ENCODE peak calls at places on chromosomes 12 and 14, in five cellular contexts. One of them, this sample, is unnamed.

GRCh38 chr14:37985826-37986470 is 221.8 kb upstream of the SSTR1 start:
- DNase-seq in OCI-LY7: peak
- DNase-seq in NCI-H345: peak
- DNase-seq in tibial artery: no peak
- DNase-seq in GM03348: peak
- DNase-seq in this sample: peak

GRCh38 chr12:124928095-124928911 is 13.9 kb upstream of the UBC start:
- DNase-seq in OCI-LY7: no peak
- DNase-seq in NCI-H345: no peak
- DNase-seq in tibial artery: peak
- DNase-seq in GM03348: peak
- DNase-seq in this sample: no peak

GRCh38 chr12:68336754-68337343 is 4.7 kb upstream of the MDM1 start:
- DNase-seq in OCI-LY7: no peak
- DNase-seq in NCI-H345: peak
- DNase-seq in tibial artery: no peak
- DNase-seq in GM03348: no peak
- DNase-seq in this sample: no peak

GRCh38 chr12:84822541-84822940 is 90.1 kb downstream of the SLC6A15 start:
- DNase-seq in OCI-LY7: no peak
- DNase-seq in NCI-H345: no peak
- DNase-seq in tibial artery: no peak
- DNase-seq in GM03348: peak
- DNase-seq in this sample: no peak

GRCh38 chr12:109753054-109753401 is 39.4 kb downstream of the FAM222A start:
- DNase-seq in OCI-LY7: no peak
- DNase-seq in NCI-H345: no peak
- DNase-seq in tibial artery: peak
- DNase-seq in GM03348: no peak
- DNase-seq in this sample: no peak

GRCh38 chr12:72468505-72468904 is 196.3 kb downstream of the TRHDE start:
- DNase-seq in OCI-LY7: no peak
- DNase-seq in NCI-H345: no peak
- DNase-seq in tibial artery: no peak
- DNase-seq in GM03348: no peak
- DNase-seq in this sample: no peak

GRCh38 chr12:124862768-124863408 is 776 bp downstream of the SCARB1 start:
- DNase-seq in OCI-LY7: peak
- DNase-seq in NCI-H345: peak
- DNase-seq in tibial artery: no peak
- DNase-seq in GM03348: no peak
- DNase-seq in this sample: peak

GRCh38 chr12:23210573-23210972 is 585.6 kb downstream of the ETNK1 start:
- DNase-seq in OCI-LY7: no peak
- DNase-seq in NCI-H345: no peak
- DNase-seq in tibial artery: no peak
- DNase-seq in GM03348: no peak
- DNase-seq in this sample: no peak

GRCh38 chr14:56810341-56810740 is at the start of gene OTX2:
- DNase-seq in OCI-LY7: no peak
- DNase-seq in NCI-H345: no peak
- DNase-seq in tibial artery: no peak
- DNase-seq in GM03348: no peak
- DNase-seq in this sample: no peak

GRCh38 chr14:56207626-56208297 is 89.6 kb downstream of the PELI2 start:
- DNase-seq in OCI-LY7: no peak
- DNase-seq in NCI-H345: peak
- DNase-seq in tibial artery: no peak
- DNase-seq in GM03348: no peak
- DNase-seq in this sample: no peak

GRCh38 chr12:56315256-56315625 is 547 bp downstream of the CNPY2 start:
- DNase-seq in OCI-LY7: peak
- DNase-seq in NCI-H345: no peak
- DNase-seq in tibial artery: no peak
- DNase-seq in GM03348: no peak
- DNase-seq in this sample: no peak

This sample was measured in germinal center.